ENCODE peak calls at places on chromosomes 7 and 10, in four cellular contexts. T is left ventricle myocardium superior; L is activated CD8-positive, alpha-beta memory T cell treated with anti-CD3 and anti-CD28 coated beads, Interleukin-2, amount 50 U/mL, for 4 hours; Y is NCI-H1092 treated with DMSO at 0.1 percent for 48 hours. R is an unnamed sample.

GRCh38 chr7:665251-665650 is 61.2 kb upstream of the DNAAF5 start:
- DNase-seq in T (no peak), L (no peak), Y (no peak), R (no peak)

GRCh38 chr10:88962336-88962735 is 9.8 kb upstream of the ACTA2 start:
- DNase-seq in T (no peak), L (no peak), Y (no peak), R (no peak)

GRCh38 chr7:79897166-79897565 is 237.5 kb upstream of the GNAI1 start:
- DNase-seq in T (no peak), L (no peak), Y (no peak), R (no peak)

GRCh38 chr10:15182541-15183207 is 14.2 kb upstream of the NMT2 start:
- DNase-seq in T (no peak), L (no peak), Y (no peak), R (no peak)

GRCh38 chr10:50991496-50992355 is 82.6 kb upstream of the PRKG1 start:
- DNase-seq in T (peak), L (no peak), Y (no peak), R (peak)

GRCh38 chr10:100370561-100370975 is 23.5 kb downstream of the SCD start:
- DNase-seq in T (no peak), L (peak), Y (no peak), R (no peak)

GRCh38 chr7:142412551-142413193 is 154.8 kb upstream of the PRSS58 start:
- DNase-seq in T (no peak), L (no peak), Y (no peak), R (no peak)

GRCh38 chr7:120989571-120990220 is 1.2 kb downstream of the CPED1 start:
- DNase-seq in T (peak), L (no peak), Y (no peak), R (peak)

GRCh38 chr7:77935652-77936348 is 137.2 kb downstream of the PHTF2 start:
- DNase-seq in T (no peak), L (no peak), Y (no peak), R (no peak)

GRCh38 chr7:42262907-42263466 is 26.0 kb upstream of the GLI3 start:
- DNase-seq in T (peak), L (no peak), Y (no peak), R (peak)

GRCh38 chr7:23530355-23530754 is 1.4 kb downstream of the TRA2A start:
- DNase-seq in T (no peak), L (no peak), Y (no peak), R (no peak)

GRCh38 chr10:100775346-100775745 is 30.0 kb downstream of the PAX2 start:
- DNase-seq in T (no peak), L (no peak), Y (no peak), R (peak)

GRCh38 chr7:2631924-2632716 is at the start of gene TTYH3:
- DNase-seq in T (no peak), L (no peak), Y (no peak), R (peak)

GRCh38 chr10:91566142-91566541 is 66.7 kb downstream of the PPP1R3C start:
- DNase-seq in T (no peak), L (no peak), Y (no peak), R (no peak)

GRCh38 chr7:7274782-7275181 is 92.4 kb downstream of the C1GALT1 start:
- DNase-seq in T (no peak), L (no peak), Y (no peak), R (no peak)

GRCh38 chr7:134533288-134533771 is 6.0 kb downstream of the AKR1B10 start:
- DNase-seq in T (no peak), L (no peak), Y (no peak), R (no peak)

GRCh38 chr10:1532636-1533035 is 204.7 kb downstream of the ADARB2 start:
- DNase-seq in T (no peak), L (no peak), Y (no peak), R (peak)

GRCh38 chr7:98802781-98803110 is 67.1 kb downstream of the TMEM130 start:
- DNase-seq in T (no peak), L (no peak), Y (no peak), R (no peak)

GRCh38 chr7:145151651-145152050 is 315.8 kb upstream of the TPK1 start:
- DNase-seq in T (no peak), L (no peak), Y (no peak), R (no peak)

GRCh38 chr7:158734861-158735260 is 30.3 kb upstream of the NCAPG2 start:
- DNase-seq in T (no peak), L (no peak), Y (no peak), R (no peak)

GRCh38 chr7:2927592-2927991 is 83.5 kb upstream of the GNA12 start:
- DNase-seq in T (peak), L (no peak), Y (no peak), R (no peak)

GRCh38 chr7:79353720-79354468 is 99.6 kb downstream of the MAGI2 start:
- DNase-seq in T (no peak), L (no peak), Y (no peak), R (no peak)

GRCh38 chr7:155998766-155999630 is 186.7 kb upstream of the SHH start:
- DNase-seq in T (no peak), L (no peak), Y (no peak), R (no peak)

GRCh38 chr10:44982496-44982895 is 3.9 kb upstream of the DEPP1 start:
- DNase-seq in T (no peak), L (peak), Y (no peak), R (no peak)

GRCh38 chr7:69656890-69657289 is 58.6 kb downstream of the AUTS2 start:
- DNase-seq in T (peak), L (no peak), Y (no peak), R (peak)